ENCODE peak calls at places on chromosomes 2 and 18, in four cellular contexts. One of them, this sample, is unnamed.
A peak's percentile ranks its signal among the peaks of the same experiment; 100 is the strongest.

GRCh38 chr2:171930385-171930784 is 8.1 kb downstream of the HAT1 start:
- DNase-seq in non-pigmented ciliary epithelial cell: no peak
- DNase-seq in HFF-Myc: no peak
- DNase-seq in GM23248: no peak
- DNase-seq in this sample: no peak

GRCh38 chr2:45466045-45466444 is 145.0 kb downstream of the SRBD1 start:
- DNase-seq in GM23248: no peak
- DNase-seq in non-pigmented ciliary epithelial cell: no peak
- DNase-seq in HFF-Myc: no peak
- DNase-seq in this sample: no peak

GRCh38 chr2:161122772-161123530 is 37.3 kb upstream of the TANK start:
- DNase-seq in GM23248: peak; percentile 91
- DNase-seq in HFF-Myc: peak; percentile 91
- DNase-seq in non-pigmented ciliary epithelial cell: peak; percentile 85
- DNase-seq in this sample: peak; percentile 90

GRCh38 chr2:136527560-136527959 is 237.8 kb upstream of the THSD7B start:
- DNase-seq in HFF-Myc: peak; percentile 0
- DNase-seq in GM23248: peak; percentile 29
- DNase-seq in non-pigmented ciliary epithelial cell: no peak
- DNase-seq in this sample: peak; percentile 60

GRCh38 chr2:47056374-47056773 is 98.7 kb downstream of the STPG4 start:
- DNase-seq in GM23248: peak; percentile 86
- DNase-seq in non-pigmented ciliary epithelial cell: no peak
- DNase-seq in HFF-Myc: peak; percentile 91
- DNase-seq in this sample: no peak

GRCh38 chr2:29113891-29114321 is 1.3 kb upstream of the CLIP4 start:
- DNase-seq in GM23248: peak; percentile 87
- DNase-seq in HFF-Myc: peak; percentile 46
- DNase-seq in non-pigmented ciliary epithelial cell: no peak
- DNase-seq in this sample: peak; percentile 49

GRCh38 chr2:142112648-142113278 is 18.1 kb downstream of the LRP1B start:
- DNase-seq in non-pigmented ciliary epithelial cell: peak; percentile 91
- DNase-seq in HFF-Myc: peak; percentile 26
- DNase-seq in GM23248: peak; percentile 83
- DNase-seq in this sample: peak; percentile 92

GRCh38 chr18:875912-876311 is 28.8 kb upstream of the ADCYAP1 start:
- DNase-seq in non-pigmented ciliary epithelial cell: no peak
- DNase-seq in GM23248: no peak
- DNase-seq in HFF-Myc: no peak
- DNase-seq in this sample: no peak

GRCh38 chr2:160752475-160753330 is 259.1 kb upstream of the RBMS1 start:
- DNase-seq in GM23248: peak; percentile 60
- DNase-seq in non-pigmented ciliary epithelial cell: peak; percentile 47
- DNase-seq in HFF-Myc: no peak
- DNase-seq in this sample: peak; percentile 37

GRCh38 chr18:24930478-24930877 is 421.5 kb downstream of the ZNF521 start:
- DNase-seq in HFF-Myc: no peak
- DNase-seq in non-pigmented ciliary epithelial cell: no peak
- DNase-seq in GM23248: no peak
- DNase-seq in this sample: no peak

GRCh38 chr18:2147866-2148265 is 423.4 kb downstream of the METTL4 start:
- DNase-seq in non-pigmented ciliary epithelial cell: no peak
- DNase-seq in GM23248: no peak
- DNase-seq in HFF-Myc: peak; percentile 5
- DNase-seq in this sample: peak; percentile 51

GRCh38 chr2:100793982-100794381 is 26.0 kb upstream of the NPAS2 start:
- DNase-seq in HFF-Myc: no peak
- DNase-seq in non-pigmented ciliary epithelial cell: no peak
- DNase-seq in GM23248: no peak
- DNase-seq in this sample: no peak

GRCh38 chr2:73141896-73142295 is 29.1 kb upstream of the RAB11FIP5 start:
- DNase-seq in HFF-Myc: no peak
- DNase-seq in GM23248: no peak
- DNase-seq in non-pigmented ciliary epithelial cell: no peak
- DNase-seq in this sample: no peak

GRCh38 chr2:25234756-25235155 is 66.4 kb upstream of the POMC start:
- DNase-seq in HFF-Myc: no peak
- DNase-seq in GM23248: no peak
- DNase-seq in non-pigmented ciliary epithelial cell: no peak
- DNase-seq in this sample: no peak

GRCh38 chr18:51580580-51580979 is 383.1 kb upstream of the MEX3C start:
- DNase-seq in GM23248: no peak
- DNase-seq in HFF-Myc: no peak
- DNase-seq in non-pigmented ciliary epithelial cell: no peak
- DNase-seq in this sample: no peak

This sample was measured in astrocyte of the hippocampus.